ENCODE peak calls at places on chromosomes 2 and 18, in six cellular contexts. C, U, E, V, I and G are unnamed samples.
A peak's percentile ranks its signal among the peaks of the same experiment; 100 is the strongest.

GRCh38 chr2:207256026-207256425 is 90.3 kb upstream of the KLF7 start:
- DNase-seq in C (no peak), U (no peak), E (no peak), V (no peak), I (no peak), G (no peak)

GRCh38 chr2:170770008-170770303 is 222 bp upstream of the ERICH2 start:
- DNase-seq in C (no peak), U (no peak), E (no peak), V (no peak), I (no peak), G (no peak)

GRCh38 chr18:77702686-77703085 is 453.0 kb downstream of the GALR1 start:
- DNase-seq in C (peak; percentile 21), U (no peak), E (peak; percentile 60), V (no peak), I (no peak), G (no peak)

GRCh38 chr2:25168256-25169072 is at the start of gene POMC:
- DNase-seq in C (no peak), U (no peak), E (peak; percentile 73), V (peak; percentile 22), I (peak; percentile 23), G (no peak)

GRCh38 chr2:23526114-23526513 is 141.1 kb downstream of the KLHL29 start:
- DNase-seq in C (no peak), U (no peak), E (no peak), V (no peak), I (no peak), G (no peak)

GRCh38 chr2:238152811-238153688 is 5.7 kb upstream of the ERFE start:
- DNase-seq in C (no peak), U (peak; percentile 32), E (no peak), V (no peak), I (no peak), G (no peak)

GRCh38 chr2:108587621-108588020 is 53.4 kb downstream of the LIMS1 start:
- DNase-seq in C (no peak), U (no peak), E (no peak), V (peak; percentile 90), I (no peak), G (no peak)

GRCh38 chr2:120554625-120555032 is 181.0 kb upstream of the GLI2 start:
- DNase-seq in C (no peak), U (no peak), E (no peak), V (no peak), I (no peak), G (no peak)

GRCh38 chr2:133484106-133484505 is 84.2 kb downstream of the NCKAP5 start:
- DNase-seq in C (no peak), U (no peak), E (no peak), V (no peak), I (no peak), G (no peak)

GRCh38 chr2:56811401-56811800 is 627.6 kb downstream of the CCDC85A start:
- DNase-seq in C (no peak), U (no peak), E (no peak), V (peak; percentile 17), I (no peak), G (no peak)

GRCh38 chr2:56812432-56812831 is 628.6 kb downstream of the CCDC85A start:
- DNase-seq in C (no peak), U (no peak), E (no peak), V (peak; percentile 5), I (no peak), G (no peak)

GRCh38 chr2:56813490-56813889 is 629.7 kb downstream of the CCDC85A start:
- DNase-seq in C (no peak), U (no peak), E (no peak), V (no peak), I (no peak), G (no peak)

DNA sequence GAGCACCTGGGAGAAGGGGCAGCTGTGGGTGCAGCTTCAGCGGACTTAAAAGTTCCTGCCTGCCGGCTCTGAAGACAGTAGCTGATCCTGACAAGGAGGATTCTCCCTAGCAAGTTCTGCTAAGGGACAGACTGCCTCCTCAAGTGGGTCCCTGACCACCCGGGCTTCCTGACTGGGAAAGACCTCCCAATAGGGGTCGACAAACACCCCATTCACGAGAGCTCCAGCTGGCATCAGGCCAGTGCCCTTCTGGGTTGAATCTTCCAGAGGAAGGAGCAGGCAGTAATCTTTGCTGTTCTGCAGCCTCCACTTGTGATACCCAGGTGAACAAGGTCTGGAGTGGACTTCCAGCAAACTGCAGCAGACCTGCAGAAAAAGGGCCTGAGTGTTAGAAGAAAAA is 632.9 kb downstream of the CCDC85A start:
- DNase-seq in C (no peak), U (no peak), E (no peak), V (no peak), I (no peak), G (no peak)
- H3K4me1 ChIP-seq in C (no peaks in the 10 kb centered on the region), U (no peaks in the 10 kb centered on the region), E (no peaks in the 10 kb centered on the region), V (no peaks in the 10 kb centered on the region), I (no peaks in the 10 kb centered on the region), G (peaks cover 5% of the 10 kb centered on the region)

DNA sequence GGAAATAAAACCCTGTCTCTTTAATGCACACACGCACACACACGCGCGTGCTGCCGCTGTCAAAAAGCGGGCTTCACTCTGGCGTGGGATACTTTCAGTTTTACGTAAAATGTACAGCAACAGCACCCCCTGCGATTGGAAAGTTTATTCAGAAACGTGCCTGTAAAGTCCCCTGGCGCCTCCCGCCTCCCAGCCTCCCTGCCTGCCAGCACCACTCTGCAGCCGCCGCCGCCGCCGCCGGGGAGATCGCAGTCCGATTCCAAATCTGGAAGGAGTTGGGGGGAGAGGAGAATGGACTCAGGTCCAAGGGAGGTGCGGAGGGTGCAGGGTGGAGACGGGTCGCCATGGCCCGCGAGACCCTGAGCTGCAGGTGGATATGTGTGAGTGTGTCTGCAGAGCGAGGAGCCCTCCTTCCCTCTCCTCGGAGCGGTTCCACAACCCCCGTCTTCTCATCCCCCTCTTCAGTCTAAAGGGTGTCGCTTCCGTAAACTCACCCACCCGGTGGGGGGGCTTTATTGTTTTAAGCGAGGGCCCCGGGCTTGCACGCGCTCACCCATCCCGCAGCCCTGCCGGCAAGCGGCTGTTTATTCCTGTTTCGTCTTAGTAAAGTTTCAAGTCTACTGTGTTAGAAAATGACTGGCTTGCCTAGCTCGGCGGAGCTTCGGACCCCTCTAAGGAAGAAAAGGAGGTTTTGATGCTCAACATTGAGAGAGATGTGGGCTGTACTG is 1.8 kb upstream of the BCL11A start:
- DNase-seq in C (peak; percentile 92), U (peak; percentile 50), E (peak; percentile 85), V (peak; percentile 71), I (peak; percentile 88), G (no peak)
- TF ChIP-seq EZH2 in C (no peak), U (no peak), E (peak; percentile 27), V (peak; percentile 34), I (peak; percentile 63), G (no peak)

DNA sequence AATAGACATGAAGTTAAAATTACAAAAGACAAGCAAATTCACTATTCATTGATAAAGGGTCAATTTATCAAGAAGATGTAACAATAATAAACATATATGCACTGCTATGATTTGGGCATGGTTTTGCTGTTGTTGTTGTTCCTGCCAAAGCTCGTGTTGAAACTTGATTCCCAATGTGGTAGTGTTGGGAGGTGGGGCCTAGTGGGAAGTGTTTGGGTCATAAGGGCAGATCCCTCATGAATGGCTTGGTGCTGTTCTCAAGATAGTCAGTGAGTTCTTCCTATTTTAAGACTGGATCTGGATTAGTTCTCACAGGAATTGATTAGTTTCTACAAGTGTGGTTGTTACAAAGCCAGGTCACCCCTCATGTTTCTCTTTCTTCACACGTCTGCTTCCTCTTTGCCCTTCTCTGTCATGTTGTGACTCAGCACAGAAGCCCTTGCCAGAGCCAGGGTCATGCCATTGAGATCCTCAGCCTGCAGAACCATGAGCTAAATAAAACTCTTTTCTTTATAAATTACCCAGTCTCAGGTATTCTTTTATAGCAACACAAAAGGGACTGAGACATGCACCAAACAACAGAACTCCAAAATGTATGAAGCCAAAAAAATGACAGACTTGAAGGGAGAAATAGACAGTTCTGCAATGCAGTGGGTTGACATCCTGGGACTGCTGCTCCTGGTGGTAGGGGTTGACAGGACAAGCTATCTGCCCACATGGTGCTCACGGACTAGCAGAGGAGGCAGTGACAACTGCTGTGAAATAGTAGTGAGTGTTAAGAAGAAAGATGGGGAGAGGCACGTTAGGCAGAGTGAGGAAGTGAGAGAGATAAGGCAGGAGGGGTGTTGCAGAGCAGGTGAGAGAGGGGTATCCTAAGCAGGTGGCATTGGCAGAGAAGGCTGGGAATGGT is 18.6 kb upstream of the SKA1 start:
- DNase-seq in C (no peak), U (no peak), E (no peak), V (peak; percentile 30), I (no peak), G (no peak)
- TF ChIP-seq CTCF in C (no peak), U (peak; percentile 30), E (no peak), V (peak; percentile 4), I (no peak), G (no peak)

DNA sequence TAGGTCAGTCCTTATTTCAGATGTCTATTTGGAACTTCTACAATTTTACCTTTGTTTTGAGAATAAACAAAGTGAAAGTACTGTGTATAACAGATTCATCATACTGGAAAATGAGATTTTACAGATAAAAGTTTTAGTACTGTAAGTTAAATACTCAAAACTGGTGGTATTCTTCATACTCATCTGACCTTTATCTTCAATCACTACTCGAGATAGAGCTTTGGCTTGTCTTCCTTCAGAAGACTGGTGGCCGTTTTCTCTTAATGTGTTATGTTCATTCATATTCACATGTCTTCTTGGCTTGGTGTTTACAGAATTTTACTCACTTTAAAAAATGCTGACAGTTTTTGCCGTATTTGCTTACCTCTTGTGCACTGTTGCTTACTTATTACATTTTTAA is 2.1 kb downstream of the SPOPL start:
- DNase-seq in C (no peak), U (no peak), E (no peak), V (no peak), I (no peak), G (no peak)
- H3K4me1 ChIP-seq in C (peaks cover 16% of the 10 kb centered on the region), U (peaks cover 37% of the 10 kb centered on the region), E (peaks cover 11% of the 10 kb centered on the region), V (peaks cover 26% of the 10 kb centered on the region), I (peaks cover 13% of the 10 kb centered on the region), G (peaks cover 8% of the 10 kb centered on the region)

GRCh38 chr2:102141915-102142828 is at the start of gene IL1R1:
- DNase-seq in C (no peak), U (peak; percentile 86), E (peak; percentile 90), V (peak; percentile 73), I (no peak), G (no peak)
- TF ChIP-seq EZH2 in C (no peak), U (no peak), E (peak; percentile 67), V (no peak), I (peak; percentile 29), G (no peak)

GRCh38 chr2:42010743-42011298 is 37.0 kb upstream of the PKDCC start:
- DNase-seq in C (no peak), U (no peak), E (no peak), V (no peak), I (no peak), G (no peak)

GRCh38 chr2:42013409-42013808 is 34.4 kb upstream of the PKDCC start:
- DNase-seq in C (no peak), U (no peak), E (no peak), V (no peak), I (no peak), G (no peak)

GRCh38 chr2:42012137-42012536 is 35.7 kb upstream of the PKDCC start:
- DNase-seq in C (no peak), U (no peak), E (no peak), V (no peak), I (no peak), G (no peak)

GRCh38 chr2:42009657-42010580 is 37.9 kb upstream of the PKDCC start:
- DNase-seq in C (peak; percentile 30), U (no peak), E (no peak), V (peak; percentile 20), I (no peak), G (no peak)

GRCh38 chr2:42012651-42013050 is 35.2 kb upstream of the PKDCC start:
- DNase-seq in C (no peak), U (no peak), E (no peak), V (no peak), I (peak; percentile 13), G (no peak)
- TF ChIP-seq CTCF in C (no peak), U (no peak), E (no peak), V (no peak), I (peak; percentile 41), G (no peak)